ENCODE peak calls at places on chromosomes 1 and 21, in six cellular contexts. One of them, this sample, is unnamed. For H3K36me3 and H3K27me3, the result is how much of the 10 kb centered on the place peaks cover.

GRCh38 chr1:153612755-153613331 is at the start of gene S100A16:
- DNase-seq in tibial nerve: peak
- DNase-seq in WERI-Rb-1: peak
- DNase-seq in endodermal cell: peak
- DNase-seq in brain microvascular endothelial cell: peak
- DNase-seq in cardiac muscle cell: peak
- DNase-seq in this sample: peak

GRCh38 chr1:177355575-177355974 is 184.8 kb downstream of the BRINP2 start:
- DNase-seq in tibial nerve: no peak
- DNase-seq in WERI-Rb-1: peak
- DNase-seq in endodermal cell: peak
- DNase-seq in brain microvascular endothelial cell: peak
- DNase-seq in cardiac muscle cell: peak
- DNase-seq in this sample: no peak

GRCh38 chr21:35619184-35619583 is 441.1 kb downstream of the SETD4 start:
- DNase-seq in tibial nerve: no peak
- DNase-seq in WERI-Rb-1: no peak
- DNase-seq in endodermal cell: no peak
- DNase-seq in brain microvascular endothelial cell: peak
- DNase-seq in cardiac muscle cell: no peak
- DNase-seq in this sample: no peak

GRCh38 chr1:14304381-14304865 is 294.1 kb upstream of the KAZN start:
- DNase-seq in tibial nerve: no peak
- DNase-seq in WERI-Rb-1: no peak
- DNase-seq in endodermal cell: no peak
- DNase-seq in brain microvascular endothelial cell: no peak
- DNase-seq in cardiac muscle cell: no peak
- DNase-seq in this sample: no peak

GRCh38 chr21:37128069-37128468 is 55.0 kb downstream of the TTC3 start:
- DNase-seq in tibial nerve: no peak
- DNase-seq in WERI-Rb-1: no peak
- DNase-seq in endodermal cell: no peak
- DNase-seq in brain microvascular endothelial cell: no peak
- DNase-seq in cardiac muscle cell: no peak
- DNase-seq in this sample: no peak

GRCh38 chr1:156118175-156118868 is 3.8 kb downstream of the LMNA start:
- DNase-seq in tibial nerve: peak
- DNase-seq in WERI-Rb-1: no peak
- DNase-seq in endodermal cell: no peak
- DNase-seq in brain microvascular endothelial cell: no peak
- DNase-seq in cardiac muscle cell: no peak
- DNase-seq in this sample: no peak

GRCh38 chr1:246569248-246570238 is 3.3 kb downstream of the CNST start:
- DNase-seq in tibial nerve: no peak
- DNase-seq in WERI-Rb-1: no peak
- DNase-seq in endodermal cell: no peak
- DNase-seq in brain microvascular endothelial cell: no peak
- DNase-seq in cardiac muscle cell: no peak
- DNase-seq in this sample: no peak

GRCh38 chr1:59743324-59744108 is 71.2 kb upstream of the HOOK1 start:
- DNase-seq in tibial nerve: no peak
- DNase-seq in WERI-Rb-1: no peak
- DNase-seq in endodermal cell: no peak
- DNase-seq in brain microvascular endothelial cell: no peak
- DNase-seq in cardiac muscle cell: peak
- DNase-seq in this sample: no peak

GRCh38 chr1:29670752-29671151 is 434.4 kb downstream of the PTPRU start:
- DNase-seq in tibial nerve: no peak
- DNase-seq in WERI-Rb-1: no peak
- DNase-seq in endodermal cell: no peak
- DNase-seq in brain microvascular endothelial cell: no peak
- DNase-seq in cardiac muscle cell: no peak
- DNase-seq in this sample: peak

GRCh38 chr1:26351591-26352337 is 2.2 kb downstream of the CRYBG2 start:
- DNase-seq in tibial nerve: no peak
- DNase-seq in WERI-Rb-1: no peak
- DNase-seq in endodermal cell: no peak
- DNase-seq in brain microvascular endothelial cell: peak
- DNase-seq in cardiac muscle cell: no peak
- DNase-seq in this sample: peak

GRCh38 chr1:67429011-67429527 is 1.1 kb downstream of the SERBP1 start:
- DNase-seq in tibial nerve: no peak
- DNase-seq in WERI-Rb-1: no peak
- DNase-seq in endodermal cell: no peak
- DNase-seq in brain microvascular endothelial cell: no peak
- DNase-seq in cardiac muscle cell: peak
- DNase-seq in this sample: peak

GRCh38 chr1:168687796-168688195 is 41.2 kb downstream of the DPT start:
- DNase-seq in tibial nerve: no peak
- DNase-seq in WERI-Rb-1: peak
- DNase-seq in endodermal cell: peak
- DNase-seq in brain microvascular endothelial cell: no peak
- DNase-seq in cardiac muscle cell: peak
- DNase-seq in this sample: peak

GRCh38 chr1:37989381-37989930 is 366 bp downstream of the SF3A3 start:
- DNase-seq in tibial nerve: no peak
- DNase-seq in WERI-Rb-1: peak
- DNase-seq in endodermal cell: peak
- DNase-seq in brain microvascular endothelial cell: no peak
- DNase-seq in cardiac muscle cell: peak
- DNase-seq in this sample: peak

GRCh38 chr1:172180886-172181285 is 239.6 kb upstream of the C1orf105 start:
- DNase-seq in tibial nerve: peak
- DNase-seq in WERI-Rb-1: no peak
- DNase-seq in endodermal cell: no peak
- DNase-seq in brain microvascular endothelial cell: peak
- DNase-seq in cardiac muscle cell: no peak
- DNase-seq in this sample: no peak

GRCh38 chr1:164771568-164772350 is 212.8 kb downstream of the PBX1 start:
- DNase-seq in tibial nerve: no peak
- DNase-seq in WERI-Rb-1: no peak
- DNase-seq in endodermal cell: no peak
- DNase-seq in brain microvascular endothelial cell: peak
- DNase-seq in cardiac muscle cell: no peak
- DNase-seq in this sample: no peak

GRCh38 chr1:232805269-232806070 is at the start of gene MAP10:
- DNase-seq in tibial nerve: peak
- DNase-seq in WERI-Rb-1: peak
- DNase-seq in endodermal cell: peak
- DNase-seq in brain microvascular endothelial cell: peak
- DNase-seq in cardiac muscle cell: peak
- DNase-seq in this sample: peak

GRCh38 chr1:212512731-212513559 is 80.2 kb downstream of the NENF start:
- DNase-seq in tibial nerve: no peak
- DNase-seq in WERI-Rb-1: peak
- DNase-seq in endodermal cell: peak
- DNase-seq in brain microvascular endothelial cell: peak
- DNase-seq in cardiac muscle cell: no peak
- DNase-seq in this sample: no peak

GRCh38 chr1:180863158-180863775 is 49.4 kb upstream of the KIAA1614 start:
- DNase-seq in tibial nerve: no peak
- DNase-seq in WERI-Rb-1: no peak
- DNase-seq in endodermal cell: no peak
- DNase-seq in brain microvascular endothelial cell: peak
- DNase-seq in cardiac muscle cell: peak
- DNase-seq in this sample: peak

GRCh38 chr1:68347415-68347814 is 102.3 kb downstream of the RPE65 start:
- DNase-seq in tibial nerve: no peak
- DNase-seq in WERI-Rb-1: no peak
- DNase-seq in endodermal cell: no peak
- DNase-seq in brain microvascular endothelial cell: no peak
- DNase-seq in cardiac muscle cell: no peak
- DNase-seq in this sample: no peak

GRCh38 chr1:167722152-167722869 is 529 bp downstream of the MPZL1 start:
- DNase-seq in tibial nerve: no peak
- DNase-seq in WERI-Rb-1: peak
- DNase-seq in endodermal cell: peak
- DNase-seq in brain microvascular endothelial cell: peak
- DNase-seq in cardiac muscle cell: peak
- DNase-seq in this sample: peak

GRCh38 chr1:57163332-57163731 is 197.5 kb upstream of the C8B start:
- DNase-seq in tibial nerve: no peak
- DNase-seq in WERI-Rb-1: no peak
- DNase-seq in endodermal cell: peak
- DNase-seq in brain microvascular endothelial cell: no peak
- DNase-seq in cardiac muscle cell: no peak
- DNase-seq in this sample: peak
- H3K4me3 ChIP-seq in tibial nerve: no peak
- H3K4me3 ChIP-seq in WERI-Rb-1: no peak
- H3K4me3 ChIP-seq in endodermal cell: no peak
- H3K4me3 ChIP-seq in brain microvascular endothelial cell: no peak
- H3K4me3 ChIP-seq in cardiac muscle cell: no peak
- H3K4me3 ChIP-seq in this sample: no peak

DNA sequence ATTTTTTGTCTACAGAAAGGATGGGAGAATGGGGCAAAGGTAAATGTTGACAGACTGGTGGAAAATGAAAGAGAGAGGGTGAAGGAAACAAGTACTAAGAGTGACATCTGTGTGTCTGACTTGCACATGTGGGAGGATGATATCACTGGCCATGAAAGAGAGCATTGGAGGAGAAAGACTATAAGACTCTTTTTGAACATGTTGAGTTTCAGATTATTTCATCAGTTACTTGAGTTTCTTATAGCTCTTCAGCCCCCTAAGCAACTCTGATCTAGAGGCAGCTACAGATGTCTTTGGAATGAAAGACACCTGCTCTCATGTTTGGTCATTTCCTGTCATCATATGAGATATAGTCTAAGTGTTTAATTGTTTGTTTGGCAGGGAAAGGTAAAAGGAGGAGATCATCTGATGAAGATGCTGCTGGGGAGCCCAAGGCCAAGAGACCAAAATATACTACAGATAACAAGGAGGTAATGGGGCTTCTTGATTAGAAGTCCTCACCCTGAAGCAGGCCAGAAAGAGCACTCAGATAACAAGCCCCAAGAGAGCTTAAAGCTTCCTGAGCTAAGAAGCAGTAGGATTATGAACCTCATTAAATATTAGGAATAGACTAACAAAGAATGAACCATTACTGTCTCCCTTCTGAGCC is 4.5 kb downstream of the POLR3C start:
- DNase-seq in tibial nerve: no peak
- DNase-seq in WERI-Rb-1: no peak
- DNase-seq in endodermal cell: no peak
- DNase-seq in brain microvascular endothelial cell: no peak
- DNase-seq in cardiac muscle cell: no peak
- DNase-seq in this sample: no peak
- H3K36me3 ChIP-seq in tibial nerve: under half
- H3K36me3 ChIP-seq in WERI-Rb-1: half or more
- H3K36me3 ChIP-seq in endodermal cell: half or more
- H3K36me3 ChIP-seq in brain microvascular endothelial cell: half or more
- H3K36me3 ChIP-seq in cardiac muscle cell: half or more
- H3K36me3 ChIP-seq in this sample: under half

GRCh38 chr1:110087812-110088738 is 17.6 kb upstream of the ALX3 start:
- DNase-seq in tibial nerve: peak
- DNase-seq in WERI-Rb-1: peak
- DNase-seq in endodermal cell: peak
- DNase-seq in brain microvascular endothelial cell: peak
- DNase-seq in cardiac muscle cell: peak
- DNase-seq in this sample: peak

GRCh38 chr1:110088739-110089316 is 18.4 kb upstream of the ALX3 start:
- DNase-seq in tibial nerve: no peak
- DNase-seq in WERI-Rb-1: no peak
- DNase-seq in endodermal cell: no peak
- DNase-seq in brain microvascular endothelial cell: no peak
- DNase-seq in cardiac muscle cell: no peak
- DNase-seq in this sample: peak

GRCh38 chr1:110085666-110086065 is 15.2 kb upstream of the ALX3 start:
- DNase-seq in tibial nerve: no peak
- DNase-seq in WERI-Rb-1: no peak
- DNase-seq in endodermal cell: no peak
- DNase-seq in brain microvascular endothelial cell: no peak
- DNase-seq in cardiac muscle cell: no peak
- DNase-seq in this sample: peak

GRCh38 chr1:110084226-110085078 is 14.0 kb upstream of the ALX3 start:
- DNase-seq in tibial nerve: no peak
- DNase-seq in WERI-Rb-1: no peak
- DNase-seq in endodermal cell: peak
- DNase-seq in brain microvascular endothelial cell: peak
- DNase-seq in cardiac muscle cell: peak
- DNase-seq in this sample: peak

DNA sequence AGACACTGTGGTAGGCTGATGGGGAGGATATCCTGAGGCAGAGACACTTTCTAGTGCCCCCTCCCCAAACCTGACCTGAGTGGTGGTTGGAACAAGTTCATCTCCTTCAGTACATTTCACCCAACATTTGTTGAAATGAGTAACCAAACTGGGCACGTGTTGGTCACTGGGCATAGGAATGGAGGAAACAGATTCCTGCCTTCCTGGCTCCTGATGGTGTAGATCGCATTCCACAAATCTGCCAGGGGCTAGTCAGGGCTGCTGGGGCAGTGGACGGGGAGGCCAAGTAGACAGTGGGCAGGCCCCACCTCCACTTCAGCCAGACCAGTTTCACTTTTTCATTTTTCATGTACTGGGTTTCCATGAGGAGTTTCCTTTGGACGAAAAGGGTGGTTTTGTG is 16.5 kb upstream of the ALX3 start:
- DNase-seq in tibial nerve: no peak
- DNase-seq in WERI-Rb-1: no peak
- DNase-seq in endodermal cell: no peak
- DNase-seq in brain microvascular endothelial cell: no peak
- DNase-seq in cardiac muscle cell: no peak
- DNase-seq in this sample: no peak
- H3K27me3 ChIP-seq in tibial nerve: under half
- H3K27me3 ChIP-seq in WERI-Rb-1: under half
- H3K27me3 ChIP-seq in endodermal cell: half or more
- H3K27me3 ChIP-seq in brain microvascular endothelial cell: under half
- H3K27me3 ChIP-seq in cardiac muscle cell: half or more
- H3K27me3 ChIP-seq in this sample: half or more

GRCh38 chr1:3171761-3172160 is 102.8 kb downstream of the PRDM16 start:
- DNase-seq in tibial nerve: no peak
- DNase-seq in WERI-Rb-1: no peak
- DNase-seq in endodermal cell: no peak
- DNase-seq in brain microvascular endothelial cell: no peak
- DNase-seq in cardiac muscle cell: no peak
- DNase-seq in this sample: no peak
- H3K4me3 ChIP-seq in tibial nerve: no peak
- H3K4me3 ChIP-seq in WERI-Rb-1: no peak
- H3K4me3 ChIP-seq in endodermal cell: no peak
- H3K4me3 ChIP-seq in brain microvascular endothelial cell: no peak
- H3K4me3 ChIP-seq in cardiac muscle cell: no peak
- H3K4me3 ChIP-seq in this sample: no peak